ENCODE peak calls at places on chromosomes 12 and 14, in nine cellular contexts. I, Z, R, M, F, Y, L, N and C are unnamed samples.

GRCh38 chr12:78146365-78146772 is 315.7 kb downstream of the NAV3 start:
- DNase-seq in I (no peak), Z (no peak), R (no peak), M (no peak), F (peak; percentile 65), Y (peak; percentile 65), L (no peak), N (peak; percentile 15), C (peak; percentile 77)

GRCh38 chr12:14111230-14111865 is 129.9 kb upstream of the GRIN2B start:
- DNase-seq in I (no peak), Z (no peak), R (no peak), M (no peak), F (no peak), Y (no peak), L (no peak), N (no peak), C (no peak)

GRCh38 chr14:61213116-61213720 is 67.9 kb downstream of the TMEM30B start:
- DNase-seq in I (no peak), Z (no peak), R (no peak), M (no peak), F (peak; percentile 85), Y (peak; percentile 26), L (no peak), N (no peak), C (peak; percentile 24)

GRCh38 chr12:122691566-122691965 is 11.6 kb downstream of the HCAR2 start:
- DNase-seq in I (no peak), Z (no peak), R (no peak), M (no peak), F (no peak), Y (no peak), L (no peak), N (no peak), C (no peak)

GRCh38 chr12:47576256-47576655 is 129.6 kb downstream of the RPAP3 start:
- DNase-seq in I (no peak), Z (no peak), R (no peak), M (no peak), F (no peak), Y (no peak), L (peak; percentile 48), N (peak; percentile 12), C (no peak)

GRCh38 chr14:70771781-70772212 is 37.5 kb downstream of the MAP3K9 start:
- DNase-seq in I (no peak), Z (no peak), R (no peak), M (no peak), F (no peak), Y (no peak), L (no peak), N (no peak), C (peak; percentile 82)

GRCh38 chr12:44795970-44796369 is 80.1 kb downstream of the NELL2 start:
- DNase-seq in I (no peak), Z (no peak), R (no peak), M (no peak), F (no peak), Y (no peak), L (no peak), N (no peak), C (no peak)

GRCh38 chr12:32641287-32641901 is 37.7 kb upstream of the DNM1L start:
- DNase-seq in I (no peak), Z (no peak), R (no peak), M (no peak), F (no peak), Y (no peak), L (no peak), N (no peak), C (no peak)

GRCh38 chr12:11815397-11815796 is 165.9 kb downstream of the ETV6 start:
- DNase-seq in I (no peak), Z (no peak), R (no peak), M (no peak), F (no peak), Y (no peak), L (no peak), N (no peak), C (no peak)

GRCh38 chr12:31023271-31023724 is 50.4 kb upstream of the DDX11 start:
- DNase-seq in I (no peak), Z (no peak), R (no peak), M (no peak), F (no peak), Y (no peak), L (no peak), N (no peak), C (no peak)

GRCh38 chr14:50320279-50320678 is 8.2 kb downstream of the DMAC2L start:
- DNase-seq in I (no peak), Z (no peak), R (no peak), M (no peak), F (peak; percentile 74), Y (peak; percentile 63), L (peak; percentile 37), N (no peak), C (peak; percentile 85)

GRCh38 chr14:31942216-31942841 is 134.8 kb upstream of the ARHGAP5 start:
- DNase-seq in I (no peak), Z (no peak), R (no peak), M (no peak), F (peak; percentile 20), Y (no peak), L (no peak), N (no peak), C (no peak)

GRCh38 chr14:106235356-106236159 is 709.2 kb downstream of the TMEM121 start:
- DNase-seq in I (no peak), Z (no peak), R (no peak), M (no peak), F (no peak), Y (no peak), L (no peak), N (no peak), C (no peak)

GRCh38 chr14:81313200-81313599 is 86.9 kb downstream of the STON2 start:
- DNase-seq in I (no peak), Z (no peak), R (no peak), M (no peak), F (no peak), Y (no peak), L (no peak), N (no peak), C (no peak)

GRCh38 chr12:1523558-1524050 is 70.8 kb downstream of the FBXL14 start:
- DNase-seq in I (no peak), Z (no peak), R (no peak), M (no peak), F (no peak), Y (no peak), L (no peak), N (no peak), C (no peak)

GRCh38 chr14:89719371-89720075 is 235.0 kb downstream of the EFCAB11 start:
- DNase-seq in I (no peak), Z (no peak), R (no peak), M (no peak), F (no peak), Y (no peak), L (no peak), N (no peak), C (no peak)

DNA sequence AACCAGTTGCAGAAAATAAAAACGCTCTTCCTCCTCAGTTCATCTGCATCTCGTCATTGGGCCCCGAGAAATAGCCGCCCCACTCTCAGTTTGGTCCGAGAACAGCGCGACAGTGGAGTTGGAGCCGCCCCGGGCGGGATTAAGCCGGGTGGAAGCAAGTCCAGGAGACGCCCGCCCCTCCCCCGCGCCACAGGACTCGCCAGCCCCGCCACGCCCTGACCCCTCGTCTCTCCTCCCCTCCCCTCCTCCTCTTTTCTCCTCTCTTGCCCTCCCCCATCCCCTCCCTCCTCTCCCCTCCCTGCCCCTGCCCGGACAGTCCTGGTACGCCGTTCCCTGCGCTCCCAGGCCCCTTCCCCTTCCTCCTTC is 83.8 kb downstream of the TNFAIP2 start:
- DNase-seq in I (peak; percentile 74), Z (no peak), R (peak; percentile 76), M (peak; percentile 67), F (peak; percentile 49), Y (peak; percentile 14), L (peak; percentile 93), N (peak; percentile 67), C (no peak)
- H3K4me3 ChIP-seq in I (peak overlapping the region; percentile 31), Z (no peak overlapping the region), R (peak overlapping the region; percentile 58), M (peak overlapping the region; percentile 56), F (peak overlapping the region; percentile 62), Y (peak overlapping the region; percentile 34), L (peak overlapping the region; percentile 67), N (peak overlapping the region; percentile 38), C (peak overlapping the region; percentile 42)

GRCh38 chr12:6376079-6376941 is 947 bp upstream of the SCNN1A start:
- DNase-seq in I (no peak), Z (no peak), R (no peak), M (peak; percentile 27), F (peak; percentile 81), Y (peak; percentile 76), L (peak; percentile 75), N (peak; percentile 42), C (peak; percentile 73)
- TF ChIP-seq CTCF in I (no peak), Z (no peak), R (no peak), M (peak; percentile 41), F (peak; percentile 20), Y (peak; percentile 58), L (no peak), N (peak; percentile 33), C (peak; percentile 56)

DNA sequence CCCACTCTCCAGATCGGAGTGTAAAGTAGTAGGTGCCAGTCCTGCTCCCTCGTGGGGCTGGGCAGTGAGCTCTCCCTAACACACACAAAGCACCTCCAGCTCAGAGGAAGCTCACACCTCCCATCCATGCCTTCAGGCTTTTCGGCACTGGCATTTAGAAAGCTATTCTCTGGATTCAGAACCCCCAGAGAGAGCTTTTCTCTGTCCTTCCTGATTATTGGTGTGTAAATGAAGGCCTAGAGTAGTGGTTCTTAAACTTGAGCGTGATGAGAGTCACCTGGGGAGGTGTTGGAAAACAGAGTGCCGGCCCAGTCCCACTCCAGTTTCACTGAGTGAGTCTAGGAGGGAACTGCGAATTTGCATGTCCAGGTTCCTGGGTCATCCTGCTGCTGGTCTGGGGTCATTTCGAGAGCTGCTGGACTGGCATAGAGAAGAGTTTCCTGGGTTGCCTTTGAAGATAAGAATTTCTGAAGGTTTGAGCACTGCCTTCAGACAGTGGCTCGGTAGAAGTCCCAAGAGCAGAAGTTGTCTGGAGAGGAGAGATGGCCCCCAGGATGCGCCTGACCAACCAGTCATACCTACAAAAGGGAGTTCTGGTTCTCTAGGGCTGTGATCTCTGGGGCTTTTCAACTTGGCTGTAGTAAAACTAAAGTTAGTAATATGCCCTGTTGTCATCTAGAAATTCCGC is 15.1 kb downstream of the CD9 start:
- DNase-seq in I (no peak), Z (no peak), R (no peak), M (no peak), F (no peak), Y (no peak), L (no peak), N (no peak), C (no peak)
- H3K4me3 ChIP-seq in I (no peak overlapping the region), Z (no peak overlapping the region), R (no peak overlapping the region), M (no peak overlapping the region), F (no peak overlapping the region), Y (no peak overlapping the region), L (no peak overlapping the region), N (no peak overlapping the region), C (no peak overlapping the region)

DNA sequence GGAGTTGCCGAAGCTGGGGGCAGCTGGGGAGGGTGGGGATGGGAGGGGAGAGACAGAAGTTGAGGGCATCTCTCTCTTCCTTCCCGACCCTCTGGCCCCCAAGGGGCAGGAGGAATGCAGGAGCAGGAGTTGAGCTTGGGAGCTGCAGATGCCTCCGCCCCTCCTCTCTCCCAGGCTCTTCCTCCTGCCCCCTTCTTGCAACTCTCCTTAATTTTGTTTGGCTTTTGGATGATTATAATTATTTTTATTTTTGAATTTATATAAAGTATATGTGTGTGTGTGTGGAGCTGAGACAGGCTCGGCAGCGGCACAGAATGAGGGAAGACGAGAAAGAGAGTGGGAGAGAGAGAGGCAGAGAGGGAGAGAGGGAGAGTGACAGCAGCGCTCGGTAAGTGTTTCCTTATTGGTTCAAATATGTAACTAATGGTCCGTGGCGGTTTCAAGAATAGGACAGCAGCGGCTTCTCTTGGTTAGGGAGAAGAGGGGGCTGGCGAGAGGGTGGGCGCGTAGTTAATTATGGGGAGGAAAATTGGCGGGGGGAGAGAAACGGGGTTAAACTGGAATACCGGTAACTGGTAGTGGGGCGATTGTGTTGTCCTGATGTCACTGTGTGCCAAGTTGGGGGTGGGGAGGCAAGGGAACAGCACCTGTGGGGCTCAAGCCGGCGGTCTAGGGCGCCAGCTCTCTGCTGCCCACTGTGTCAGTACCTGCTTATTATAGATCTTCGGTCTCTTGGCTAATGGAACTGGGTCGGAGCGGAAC is 8.4 kb downstream of the HOXC8 start:
- DNase-seq in I (no peak), Z (no peak), R (no peak), M (peak; percentile 61), F (peak; percentile 44), Y (no peak), L (no peak), N (peak; percentile 35), C (no peak)
- TF ChIP-seq CTCF in I (no peak), Z (no peak), R (no peak), M (no peak), F (no peak), Y (no peak), L (no peak), N (no peak), C (no peak)